ENCODE peak calls at places on chromosomes 11 and 22, in six cellular contexts. G, Y, T, Q, O and V are unnamed samples. For H3K36me3, the result is how much of the 10 kb centered on the place peaks cover.

GRCh38 chr11:72736452-72737069 is 15.6 kb downstream of the ARAP1 start:
- DNase-seq in G (no peak), Y (peak), T (peak), Q (peak), O (peak), V (no peak)

GRCh38 chr22:39900306-39901227 is at the start of gene GRAP2:
- DNase-seq in G (no peak), Y (no peak), T (no peak), Q (no peak), O (no peak), V (no peak)

GRCh38 chr22:43238526-43239006 is 51.6 kb upstream of the TTLL12 start:
- DNase-seq in G (no peak), Y (no peak), T (no peak), Q (no peak), O (no peak), V (no peak)

GRCh38 chr11:116558504-116559252 is 214.1 kb downstream of the BUD13 start:
- DNase-seq in G (no peak), Y (peak), T (no peak), Q (peak), O (no peak), V (no peak)

GRCh38 chr11:34988294-34989255 is 72.2 kb downstream of the PDHX start:
- DNase-seq in G (no peak), Y (peak), T (no peak), Q (peak), O (peak), V (no peak)

GRCh38 chr11:124113890-124114289 is 1.4 kb upstream of the VWA5A start:
- DNase-seq in G (no peak), Y (peak), T (peak), Q (peak), O (peak), V (no peak)

GRCh38 chr11:62599909-62600308 is 1.8 kb downstream of the MTA2 start:
- DNase-seq in G (no peak), Y (no peak), T (peak), Q (no peak), O (no peak), V (no peak)

GRCh38 chr11:69641681-69642548 is 959 bp downstream of the CCND1 start:
- DNase-seq in G (no peak), Y (no peak), T (no peak), Q (no peak), O (no peak), V (no peak)

GRCh38 chr11:106012744-106013143 is 9.3 kb downstream of the MSANTD4 start:
- DNase-seq in G (no peak), Y (peak), T (peak), Q (peak), O (peak), V (no peak)

GRCh38 chr11:30879322-30880020 is 293.3 kb upstream of the MPPED2 start:
- DNase-seq in G (no peak), Y (no peak), T (no peak), Q (no peak), O (no peak), V (no peak)

GRCh38 chr11:126636911-126637799 is 281.7 kb downstream of the ST3GAL4 start:
- DNase-seq in G (no peak), Y (peak), T (peak), Q (no peak), O (peak), V (no peak)

DNA sequence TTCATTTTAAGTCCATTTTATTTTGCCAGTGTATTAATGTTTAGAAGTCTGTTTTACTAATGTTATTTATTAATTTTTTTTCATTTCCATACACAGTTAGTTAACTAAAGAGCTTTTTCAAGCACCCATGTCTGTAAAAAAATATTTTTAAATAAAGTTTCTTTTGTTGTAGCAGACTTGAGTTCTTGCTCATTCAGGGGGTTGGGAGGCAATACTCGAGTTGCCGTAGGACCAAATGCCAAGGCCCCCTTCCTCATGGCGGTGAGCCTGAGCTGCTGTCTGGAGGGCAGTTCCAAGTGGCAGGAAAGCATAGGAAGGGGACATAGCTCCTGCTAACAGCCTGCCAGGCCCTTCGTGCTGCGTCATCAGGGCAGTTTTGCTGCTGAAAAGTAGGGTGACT is 9.0 kb downstream of the MCAM start:
- DNase-seq in G (no peak), Y (no peak), T (no peak), Q (no peak), O (no peak), V (no peak)
- H3K36me3 ChIP-seq in G (under half), Y (half or more), T (under half), Q (half or more), O (half or more), V (half or more)

DNA sequence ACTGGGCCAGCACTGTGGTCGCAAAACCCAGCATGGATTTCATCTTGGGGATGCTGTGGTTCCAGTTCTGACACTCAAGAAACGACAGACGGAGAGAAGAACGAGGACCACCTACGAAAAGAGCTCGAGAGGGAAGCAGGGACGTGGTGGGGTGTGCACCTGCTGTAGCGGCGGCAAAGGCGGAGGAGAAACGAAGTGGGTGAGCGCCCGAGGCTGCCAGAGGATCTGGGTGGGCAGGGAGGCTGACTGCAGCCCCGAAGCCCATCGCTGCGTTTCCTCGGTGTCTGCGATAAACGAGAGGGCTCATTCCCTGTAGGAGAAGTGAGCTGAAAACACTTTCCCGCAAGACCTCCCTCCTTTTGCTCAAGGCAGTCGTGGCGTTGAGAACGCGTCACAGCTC is 246.1 kb downstream of the OR4C45 start:
- DNase-seq in G (no peak), Y (no peak), T (no peak), Q (no peak), O (no peak), V (no peak)
- H3K27ac ChIP-seq in G (no peak), Y (no peak), T (no peak), Q (no peak), O (no peak), V (no peak)

GRCh38 chr22:46675479-46675878 is 55.3 kb downstream of the GRAMD4 start:
- DNase-seq in G (no peak), Y (no peak), T (no peak), Q (no peak), O (no peak), V (no peak)

GRCh38 chr22:46673205-46673604 is 53.0 kb downstream of the GRAMD4 start:
- DNase-seq in G (no peak), Y (no peak), T (no peak), Q (no peak), O (peak), V (no peak)

GRCh38 chr22:46674906-46675305 is 54.7 kb downstream of the GRAMD4 start:
- DNase-seq in G (no peak), Y (no peak), T (no peak), Q (no peak), O (no peak), V (no peak)

GRCh38 chr22:46673677-46674236 is 53.6 kb downstream of the GRAMD4 start:
- DNase-seq in G (no peak), Y (no peak), T (no peak), Q (no peak), O (no peak), V (no peak)

GRCh38 chr22:46674367-46674781 is 54.2 kb downstream of the GRAMD4 start:
- DNase-seq in G (no peak), Y (no peak), T (no peak), Q (no peak), O (peak), V (no peak)
- H2BK5ac ChIP-seq in G (no peak), Y (no peak), T (no peak), Q (no peak), O (no peak), V (no peak)

GRCh38 chr11:130260735-130261134 is 54.0 kb downstream of the ZBTB44 start:
- DNase-seq in G (no peak), Y (no peak), T (no peak), Q (no peak), O (no peak), V (no peak)
- H3K36me3 ChIP-seq in G (under half), Y (under half), T (under half), Q (under half), O (under half), V (under half)

DNA sequence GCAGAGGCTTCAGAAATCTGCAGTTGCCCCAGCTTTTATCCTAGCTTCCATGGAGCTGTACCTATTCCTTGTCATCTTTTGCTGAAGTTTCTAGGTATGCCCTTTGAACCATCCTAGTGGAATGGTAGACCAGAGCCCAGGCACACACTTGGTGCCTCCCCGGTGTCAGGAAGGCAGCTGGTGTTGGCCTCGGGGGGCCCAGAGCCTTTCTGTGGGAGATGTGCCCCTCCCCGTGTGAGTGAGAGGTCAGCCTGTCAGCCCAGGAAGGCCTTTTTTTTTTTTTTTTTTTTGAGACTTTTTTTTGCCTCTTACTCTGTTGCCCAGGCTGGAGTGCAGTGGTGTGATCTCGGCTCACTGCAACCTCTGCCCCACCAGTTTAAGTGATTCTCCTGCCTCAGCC is 58.4 kb downstream of the MED15 start:
- DNase-seq in G (no peak), Y (no peak), T (no peak), Q (no peak), O (no peak), V (no peak)
- H3K27ac ChIP-seq in G (no peak), Y (no peak), T (no peak), Q (no peak), O (no peak), V (no peak)

GRCh38 chr11:57667715-57668466 is at the start of gene ZDHHC5:
- DNase-seq in G (peak), Y (peak), T (peak), Q (peak), O (peak), V (peak)
- H2BK5ac ChIP-seq in G (peak), Y (peak), T (peak), Q (peak), O (peak), V (peak)

DNA sequence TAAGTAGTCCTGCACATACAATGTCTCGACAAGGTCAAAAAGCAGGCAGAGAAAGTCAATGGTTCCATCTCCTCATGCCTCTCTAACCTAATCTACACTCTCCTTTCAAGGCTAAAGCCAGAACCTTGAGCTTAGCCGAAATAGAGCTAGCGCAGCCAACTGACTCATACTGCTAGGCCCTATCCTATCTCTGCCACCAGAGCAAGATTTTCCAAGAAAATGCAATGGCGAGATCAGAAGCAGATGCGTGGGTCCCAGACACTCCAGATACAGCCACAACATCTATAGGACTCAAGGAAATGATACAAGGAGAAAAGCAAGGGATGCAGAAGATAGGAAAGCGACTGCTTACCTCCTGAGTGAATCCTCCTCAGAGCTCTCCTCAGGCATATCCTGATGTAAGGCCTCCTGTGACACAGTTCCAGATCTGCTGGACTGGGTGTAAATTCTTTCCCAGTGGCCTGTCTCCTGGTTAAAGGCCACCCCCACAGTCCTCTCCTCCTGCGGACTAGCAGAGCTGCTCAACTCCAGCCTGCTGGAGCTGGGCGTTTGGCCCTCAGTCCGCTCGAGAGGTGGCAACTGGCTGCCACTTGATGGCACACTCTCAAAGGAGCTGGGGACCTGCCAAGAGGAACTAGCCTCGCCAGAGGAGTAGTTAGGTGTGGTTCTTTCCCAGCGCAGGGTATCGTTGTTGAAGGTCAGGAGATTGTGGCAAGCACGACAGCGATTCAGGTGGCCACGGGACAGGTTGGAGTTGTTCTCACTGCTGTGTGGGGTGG is 52.0 kb downstream of the AMBRA1 start:
- DNase-seq in G (no peak), Y (no peak), T (no peak), Q (no peak), O (no peak), V (no peak)
- H3K36me3 ChIP-seq in G (under half), Y (under half), T (under half), Q (under half), O (under half), V (under half)

GRCh38 chr22:37805878-37806277 is 1.9 kb upstream of the GCAT start:
- DNase-seq in G (no peak), Y (no peak), T (no peak), Q (no peak), O (peak), V (no peak)
- H3K27ac ChIP-seq in G (no peak), Y (no peak), T (no peak), Q (no peak), O (no peak), V (no peak)

GRCh38 chr11:36110698-36111410 is 167.0 kb downstream of the LDLRAD3 start:
- DNase-seq in G (no peak), Y (no peak), T (peak), Q (no peak), O (no peak), V (no peak)
- H2BK5ac ChIP-seq in G (peak), Y (no peak), T (peak), Q (no peak), O (no peak), V (peak)